ENCODE peak calls at places on chromosome 21, in six cellular contexts. One of them, this sample, is unnamed.

GRCh38 chr21:34952701-34953100 is 96.4 kb downstream of the RUNX1 start:
- DNase-seq in HuH-7: no peak
- DNase-seq in retinal pigment epithelial cell: no peak
- DNase-seq in heart right ventricle: no peak
- DNase-seq in posterior cingulate gyrus: no peak
- DNase-seq in stimulated activated CD4-positive, alpha-beta T cell treated with anti-CD3 and anti-CD28 coated beads, Interleukin-12 subunit alpha, Interleukin-12 subunit beta, amount 100 ng/mL, for 24 hours: no peak
- DNase-seq in this sample: no peak

GRCh38 chr21:44271558-44271957 is 9.9 kb upstream of the DNMT3L start:
- DNase-seq in posterior cingulate gyrus: no peak
- DNase-seq in HuH-7: no peak
- DNase-seq in retinal pigment epithelial cell: no peak
- DNase-seq in heart right ventricle: no peak
- DNase-seq in stimulated activated CD4-positive, alpha-beta T cell treated with anti-CD3 and anti-CD28 coated beads, Interleukin-12 subunit alpha, Interleukin-12 subunit beta, amount 100 ng/mL, for 24 hours: no peak
- DNase-seq in this sample: no peak

GRCh38 chr21:32770514-32771133 is 931 bp downstream of the PAXBP1 start:
- DNase-seq in stimulated activated CD4-positive, alpha-beta T cell treated with anti-CD3 and anti-CD28 coated beads, Interleukin-12 subunit alpha, Interleukin-12 subunit beta, amount 100 ng/mL, for 24 hours: no peak
- DNase-seq in HuH-7: peak
- DNase-seq in posterior cingulate gyrus: no peak
- DNase-seq in retinal pigment epithelial cell: no peak
- DNase-seq in heart right ventricle: no peak
- DNase-seq in this sample: peak

GRCh38 chr21:42663860-42664535 is 10.6 kb downstream of the PDE9A start:
- DNase-seq in retinal pigment epithelial cell: no peak
- DNase-seq in heart right ventricle: no peak
- DNase-seq in HuH-7: no peak
- DNase-seq in posterior cingulate gyrus: no peak
- DNase-seq in stimulated activated CD4-positive, alpha-beta T cell treated with anti-CD3 and anti-CD28 coated beads, Interleukin-12 subunit alpha, Interleukin-12 subunit beta, amount 100 ng/mL, for 24 hours: no peak
- DNase-seq in this sample: no peak

GRCh38 chr21:45069711-45070110 is 4.7 kb upstream of the ADARB1 start:
- DNase-seq in posterior cingulate gyrus: no peak
- DNase-seq in retinal pigment epithelial cell: no peak
- DNase-seq in HuH-7: no peak
- DNase-seq in heart right ventricle: no peak
- DNase-seq in stimulated activated CD4-positive, alpha-beta T cell treated with anti-CD3 and anti-CD28 coated beads, Interleukin-12 subunit alpha, Interleukin-12 subunit beta, amount 100 ng/mL, for 24 hours: no peak
- DNase-seq in this sample: no peak

GRCh38 chr21:45515241-45516061 is 26.8 kb downstream of the SLC19A1 start:
- DNase-seq in heart right ventricle: no peak
- DNase-seq in stimulated activated CD4-positive, alpha-beta T cell treated with anti-CD3 and anti-CD28 coated beads, Interleukin-12 subunit alpha, Interleukin-12 subunit beta, amount 100 ng/mL, for 24 hours: no peak
- DNase-seq in HuH-7: no peak
- DNase-seq in retinal pigment epithelial cell: no peak
- DNase-seq in posterior cingulate gyrus: no peak
- DNase-seq in this sample: no peak

GRCh38 chr21:8989883-8990325 is 1531.5 kb upstream of the TPTE start:
- DNase-seq in posterior cingulate gyrus: no peak
- DNase-seq in retinal pigment epithelial cell: no peak
- DNase-seq in stimulated activated CD4-positive, alpha-beta T cell treated with anti-CD3 and anti-CD28 coated beads, Interleukin-12 subunit alpha, Interleukin-12 subunit beta, amount 100 ng/mL, for 24 hours: no peak
- DNase-seq in heart right ventricle: no peak
- DNase-seq in HuH-7: no peak
- DNase-seq in this sample: no peak

GRCh38 chr21:32256873-32257620 is 21.8 kb downstream of the MIS18A start:
- DNase-seq in stimulated activated CD4-positive, alpha-beta T cell treated with anti-CD3 and anti-CD28 coated beads, Interleukin-12 subunit alpha, Interleukin-12 subunit beta, amount 100 ng/mL, for 24 hours: no peak
- DNase-seq in heart right ventricle: peak
- DNase-seq in HuH-7: no peak
- DNase-seq in posterior cingulate gyrus: peak
- DNase-seq in retinal pigment epithelial cell: peak
- DNase-seq in this sample: no peak

GRCh38 chr21:31363720-31364119 is 19.7 kb upstream of the TIAM1 start:
- DNase-seq in heart right ventricle: no peak
- DNase-seq in posterior cingulate gyrus: no peak
- DNase-seq in retinal pigment epithelial cell: no peak
- DNase-seq in stimulated activated CD4-positive, alpha-beta T cell treated with anti-CD3 and anti-CD28 coated beads, Interleukin-12 subunit alpha, Interleukin-12 subunit beta, amount 100 ng/mL, for 24 hours: no peak
- DNase-seq in HuH-7: no peak
- DNase-seq in this sample: no peak

GRCh38 chr21:43991447-43991991 is 20.6 kb upstream of the TRAPPC10 start:
- DNase-seq in heart right ventricle: no peak
- DNase-seq in stimulated activated CD4-positive, alpha-beta T cell treated with anti-CD3 and anti-CD28 coated beads, Interleukin-12 subunit alpha, Interleukin-12 subunit beta, amount 100 ng/mL, for 24 hours: no peak
- DNase-seq in retinal pigment epithelial cell: no peak
- DNase-seq in posterior cingulate gyrus: no peak
- DNase-seq in HuH-7: no peak
- DNase-seq in this sample: no peak

GRCh38 chr21:41112740-41113692 is 54.9 kb upstream of the BACE2 start:
- DNase-seq in heart right ventricle: peak
- DNase-seq in HuH-7: no peak
- DNase-seq in stimulated activated CD4-positive, alpha-beta T cell treated with anti-CD3 and anti-CD28 coated beads, Interleukin-12 subunit alpha, Interleukin-12 subunit beta, amount 100 ng/mL, for 24 hours: no peak
- DNase-seq in retinal pigment epithelial cell: peak
- DNase-seq in posterior cingulate gyrus: no peak
- DNase-seq in this sample: peak

GRCh38 chr21:42764443-42764760 is 111.0 kb downstream of the PDE9A start:
- DNase-seq in heart right ventricle: no peak
- DNase-seq in retinal pigment epithelial cell: no peak
- DNase-seq in stimulated activated CD4-positive, alpha-beta T cell treated with anti-CD3 and anti-CD28 coated beads, Interleukin-12 subunit alpha, Interleukin-12 subunit beta, amount 100 ng/mL, for 24 hours: no peak
- DNase-seq in HuH-7: no peak
- DNase-seq in posterior cingulate gyrus: no peak
- DNase-seq in this sample: no peak

GRCh38 chr21:43303240-43304178 is 123.4 kb downstream of the SIK1 start:
- DNase-seq in heart right ventricle: no peak
- DNase-seq in posterior cingulate gyrus: no peak
- DNase-seq in retinal pigment epithelial cell: no peak
- DNase-seq in stimulated activated CD4-positive, alpha-beta T cell treated with anti-CD3 and anti-CD28 coated beads, Interleukin-12 subunit alpha, Interleukin-12 subunit beta, amount 100 ng/mL, for 24 hours: no peak
- DNase-seq in HuH-7: no peak
- DNase-seq in this sample: no peak

GRCh38 chr21:45259206-45259795 is 28.4 kb downstream of the POFUT2 start:
- DNase-seq in HuH-7: no peak
- DNase-seq in stimulated activated CD4-positive, alpha-beta T cell treated with anti-CD3 and anti-CD28 coated beads, Interleukin-12 subunit alpha, Interleukin-12 subunit beta, amount 100 ng/mL, for 24 hours: no peak
- DNase-seq in retinal pigment epithelial cell: no peak
- DNase-seq in posterior cingulate gyrus: no peak
- DNase-seq in heart right ventricle: no peak
- DNase-seq in this sample: no peak

GRCh38 chr21:36803051-36803709 is 104.3 kb downstream of the SIM2 start:
- DNase-seq in heart right ventricle: no peak
- DNase-seq in posterior cingulate gyrus: peak
- DNase-seq in stimulated activated CD4-positive, alpha-beta T cell treated with anti-CD3 and anti-CD28 coated beads, Interleukin-12 subunit alpha, Interleukin-12 subunit beta, amount 100 ng/mL, for 24 hours: no peak
- DNase-seq in retinal pigment epithelial cell: no peak
- DNase-seq in HuH-7: no peak
- DNase-seq in this sample: no peak

GRCh38 chr21:26966360-26966977 is 419 bp downstream of the ADAMTS5 start:
- DNase-seq in stimulated activated CD4-positive, alpha-beta T cell treated with anti-CD3 and anti-CD28 coated beads, Interleukin-12 subunit alpha, Interleukin-12 subunit beta, amount 100 ng/mL, for 24 hours: no peak
- DNase-seq in heart right ventricle: no peak
- DNase-seq in HuH-7: no peak
- DNase-seq in posterior cingulate gyrus: no peak
- DNase-seq in retinal pigment epithelial cell: no peak
- DNase-seq in this sample: no peak

GRCh38 chr21:41215856-41216408 is 48.0 kb downstream of the BACE2 start:
- DNase-seq in stimulated activated CD4-positive, alpha-beta T cell treated with anti-CD3 and anti-CD28 coated beads, Interleukin-12 subunit alpha, Interleukin-12 subunit beta, amount 100 ng/mL, for 24 hours: no peak
- DNase-seq in retinal pigment epithelial cell: no peak
- DNase-seq in posterior cingulate gyrus: no peak
- DNase-seq in HuH-7: no peak
- DNase-seq in heart right ventricle: no peak
- DNase-seq in this sample: no peak

GRCh38 chr21:43767980-43768867 is 7.9 kb downstream of the CSTB start:
- DNase-seq in posterior cingulate gyrus: no peak
- DNase-seq in heart right ventricle: no peak
- DNase-seq in HuH-7: peak
- DNase-seq in retinal pigment epithelial cell: peak
- DNase-seq in stimulated activated CD4-positive, alpha-beta T cell treated with anti-CD3 and anti-CD28 coated beads, Interleukin-12 subunit alpha, Interleukin-12 subunit beta, amount 100 ng/mL, for 24 hours: no peak
- DNase-seq in this sample: peak

GRCh38 chr21:45768011-45768740 is 124.7 kb downstream of the PCBP3 start:
- DNase-seq in stimulated activated CD4-positive, alpha-beta T cell treated with anti-CD3 and anti-CD28 coated beads, Interleukin-12 subunit alpha, Interleukin-12 subunit beta, amount 100 ng/mL, for 24 hours: peak
- DNase-seq in HuH-7: no peak
- DNase-seq in retinal pigment epithelial cell: no peak
- DNase-seq in posterior cingulate gyrus: no peak
- DNase-seq in heart right ventricle: no peak
- DNase-seq in this sample: no peak

GRCh38 chr21:34510148-34511142 is 1.6 kb downstream of the KCNE1 start:
- DNase-seq in retinal pigment epithelial cell: peak
- DNase-seq in posterior cingulate gyrus: peak
- DNase-seq in HuH-7: peak
- DNase-seq in heart right ventricle: peak
- DNase-seq in stimulated activated CD4-positive, alpha-beta T cell treated with anti-CD3 and anti-CD28 coated beads, Interleukin-12 subunit alpha, Interleukin-12 subunit beta, amount 100 ng/mL, for 24 hours: peak
- DNase-seq in this sample: peak

GRCh38 chr21:33115586-33116541 is 45.9 kb downstream of the OLIG1 start:
- DNase-seq in HuH-7: no peak
- DNase-seq in posterior cingulate gyrus: peak
- DNase-seq in retinal pigment epithelial cell: no peak
- DNase-seq in heart right ventricle: no peak
- DNase-seq in stimulated activated CD4-positive, alpha-beta T cell treated with anti-CD3 and anti-CD28 coated beads, Interleukin-12 subunit alpha, Interleukin-12 subunit beta, amount 100 ng/mL, for 24 hours: no peak
- DNase-seq in this sample: no peak

GRCh38 chr21:33490991-33491372 is 534 bp downstream of the DNAJC28 start:
- DNase-seq in stimulated activated CD4-positive, alpha-beta T cell treated with anti-CD3 and anti-CD28 coated beads, Interleukin-12 subunit alpha, Interleukin-12 subunit beta, amount 100 ng/mL, for 24 hours: no peak
- DNase-seq in heart right ventricle: no peak
- DNase-seq in HuH-7: no peak
- DNase-seq in posterior cingulate gyrus: no peak
- DNase-seq in retinal pigment epithelial cell: no peak
- DNase-seq in this sample: peak